ENCODE peak calls at places on chromosome 6, in six cellular contexts. R, G, L, C, M and J are unnamed samples.

GRCh38 chr6:28161410-28162079 is 19.9 kb downstream of the ZKSCAN8 start:
- DNase-seq in R (peak), G (peak), L (peak), C (peak), M (peak), J (no peak)

GRCh38 chr6:135880066-135880972 is 28.8 kb downstream of the PDE7B start:
- DNase-seq in R (peak), G (no peak), L (peak), C (no peak), M (peak), J (no peak)

GRCh38 chr6:157241411-157241979 is 81.8 kb downstream of the TMEM242 start:
- DNase-seq in R (no peak), G (no peak), L (no peak), C (peak), M (no peak), J (no peak)

GRCh38 chr6:34146021-34146782 is at the start of gene GRM4:
- DNase-seq in R (no peak), G (no peak), L (no peak), C (no peak), M (no peak), J (no peak)

GRCh38 chr6:41097467-41098090 is 24.8 kb downstream of the NFYA start:
- DNase-seq in R (peak), G (no peak), L (no peak), C (no peak), M (peak), J (no peak)

GRCh38 chr6:128112494-128112893 is 211.6 kb upstream of the THEMIS start:
- DNase-seq in R (peak), G (no peak), L (no peak), C (no peak), M (no peak), J (no peak)

GRCh38 chr6:132725947-132726607 is 12.2 kb upstream of the VNN1 start:
- DNase-seq in R (no peak), G (no peak), L (no peak), C (no peak), M (no peak), J (no peak)

GRCh38 chr6:27617700-27618689 is 145.1 kb upstream of the ZNF184 start:
- DNase-seq in R (peak), G (no peak), L (peak), C (peak), M (peak), J (no peak)

GRCh38 chr6:21337263-21337662 is 256.3 kb upstream of the SOX4 start:
- DNase-seq in R (no peak), G (no peak), L (no peak), C (no peak), M (no peak), J (no peak)

GRCh38 chr6:119241124-119241491 is 108.5 kb downstream of the MAN1A1 start:
- DNase-seq in R (peak), G (no peak), L (peak), C (no peak), M (peak), J (no peak)

GRCh38 chr6:71446084-71446869 is 157.7 kb downstream of the OGFRL1 start:
- DNase-seq in R (peak), G (no peak), L (no peak), C (no peak), M (peak), J (no peak)

GRCh38 chr6:53244532-53244931 is 95.9 kb upstream of the GCM1 start:
- DNase-seq in R (no peak), G (no peak), L (no peak), C (no peak), M (no peak), J (no peak)

GRCh38 chr6:53241936-53242335 is 93.3 kb upstream of the GCM1 start:
- DNase-seq in R (no peak), G (no peak), L (no peak), C (no peak), M (no peak), J (no peak)

GRCh38 chr6:53240763-53241162 is 92.1 kb upstream of the GCM1 start:
- DNase-seq in R (no peak), G (no peak), L (no peak), C (no peak), M (no peak), J (no peak)

GRCh38 chr6:53246924-53247323 is 98.3 kb upstream of the GCM1 start:
- DNase-seq in R (no peak), G (no peak), L (no peak), C (no peak), M (no peak), J (no peak)

DNA sequence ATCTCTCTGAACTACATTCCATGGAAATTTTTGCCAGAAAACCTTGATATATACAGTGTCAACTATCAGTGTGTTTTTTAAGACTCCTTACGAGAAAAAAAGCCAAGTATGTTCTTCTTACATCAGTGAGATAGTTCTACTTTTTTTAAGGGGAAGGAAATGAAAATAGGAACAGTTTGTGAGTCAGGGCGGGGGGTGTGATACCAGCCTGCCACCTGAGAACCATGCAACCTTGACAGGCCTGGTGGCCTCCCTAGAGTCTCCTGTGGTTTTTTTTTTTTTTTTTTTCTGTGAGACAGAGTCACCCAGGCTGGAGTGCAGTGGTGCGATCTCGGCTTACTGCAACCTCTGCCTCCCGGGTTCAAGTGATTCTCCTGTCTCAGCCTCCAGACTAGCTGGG is 96.3 kb upstream of the GCM1 start:
- DNase-seq in R (no peak), G (peak), L (no peak), C (no peak), M (no peak), J (no peak)
- TF ChIP-seq CTCF in R (no peak), G (no peak), L (no peak), C (no peak), M (no peak), J (no peak)

GRCh38 chr6:105112577-105112976 is 67.2 kb downstream of the POPDC3 start:
- DNase-seq in R (no peak), G (no peak), L (no peak), C (no peak), M (peak), J (no peak)
- TF ChIP-seq CTCF in R (peak), G (no peak), L (no peak), C (no peak), M (no peak), J (peak)

DNA sequence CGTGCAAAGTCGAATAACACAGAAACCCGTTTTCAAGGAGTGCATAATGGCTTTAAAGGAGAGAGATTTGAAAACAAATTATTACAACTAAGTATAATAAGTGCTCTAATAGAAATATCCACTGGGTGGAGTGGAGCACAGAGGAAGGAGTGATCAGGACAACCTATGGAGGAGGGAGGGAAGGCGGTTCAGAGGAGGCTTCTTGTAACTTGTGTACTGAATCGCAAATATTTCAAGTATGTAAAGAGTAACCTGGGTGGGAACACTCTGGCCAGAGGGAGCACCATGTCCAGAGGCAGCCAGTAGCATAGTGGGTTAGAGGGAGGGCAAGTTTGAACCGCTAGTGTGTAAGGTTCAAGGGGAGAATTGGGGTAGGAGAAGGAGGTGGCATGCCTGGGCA is 21.6 kb upstream of the TNFAIP3 start:
- DNase-seq in R (peak), G (no peak), L (no peak), C (peak), M (no peak), J (no peak)
- TF ChIP-seq CTCF in R (peak), G (no peak), L (peak), C (no peak), M (peak), J (no peak)

DNA sequence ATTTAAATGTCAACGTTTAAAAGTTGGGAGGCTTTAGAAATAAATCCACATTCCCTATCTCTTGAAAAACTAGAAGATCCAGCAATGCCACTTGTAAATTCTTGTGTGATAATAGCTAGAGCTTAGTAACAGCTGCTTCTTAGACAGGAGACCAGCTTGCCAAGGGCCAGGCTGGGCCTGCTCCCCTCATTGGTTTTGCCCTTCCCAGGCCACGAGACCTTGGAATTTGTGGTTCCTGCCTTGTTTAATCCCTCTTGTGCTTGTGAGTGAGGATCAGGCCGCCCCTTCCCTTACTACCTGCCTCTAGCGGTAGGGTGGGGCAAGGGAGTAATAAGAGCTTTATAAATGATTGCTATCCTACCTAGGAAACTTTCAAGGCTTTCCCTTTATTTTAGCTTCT is 363.5 kb downstream of the SYNE1 start:
- DNase-seq in R (peak), G (no peak), L (peak), C (peak), M (peak), J (peak)
- TF ChIP-seq CTCF in R (peak), G (no peak), L (peak), C (peak), M (no peak), J (peak)

DNA sequence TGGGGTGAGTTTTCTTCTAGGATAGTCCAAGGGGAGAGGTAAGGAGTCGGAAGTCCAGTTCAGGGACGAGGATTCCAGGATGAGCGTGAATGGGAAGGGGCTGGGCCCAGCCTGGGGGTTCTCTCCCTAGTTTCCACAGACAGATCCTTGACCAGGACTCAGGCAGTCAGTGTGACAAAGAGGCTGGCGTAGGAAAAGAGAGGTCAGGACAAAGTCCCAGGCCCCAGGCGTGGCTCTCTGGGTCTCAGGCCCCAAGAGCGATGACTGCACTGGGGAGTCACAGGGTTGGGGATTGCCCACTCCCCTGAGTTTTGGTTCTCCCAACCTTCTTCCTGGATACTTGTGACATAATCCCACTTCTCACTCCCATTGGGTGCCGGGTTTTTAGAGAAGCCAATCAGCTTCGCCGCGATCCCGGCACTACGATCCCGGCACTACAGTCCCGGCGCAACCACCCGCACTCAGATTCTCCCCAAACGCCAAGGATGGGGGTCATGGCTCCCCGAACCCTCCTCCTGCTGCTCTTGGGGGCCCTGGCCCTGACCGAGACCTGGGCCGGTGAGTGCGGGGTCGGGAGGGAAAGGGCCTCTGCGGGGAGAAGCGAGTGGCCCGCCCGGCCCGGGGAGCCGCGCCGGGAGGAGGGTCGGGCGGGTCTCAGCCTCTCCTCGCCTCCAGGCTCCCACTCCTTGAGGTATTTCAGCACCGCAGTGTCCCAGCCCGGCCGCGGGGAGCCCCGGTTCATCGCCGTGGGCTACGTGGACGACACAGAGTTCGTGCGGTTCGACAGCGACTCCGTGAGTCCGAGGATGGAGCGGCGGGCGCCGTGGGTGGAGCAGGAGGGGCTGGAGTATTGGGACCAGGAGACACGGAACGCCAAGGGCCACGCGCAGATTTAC is 46.2 kb upstream of the TRIM26 start:
- DNase-seq in R (peak), G (peak), L (peak), C (peak), M (peak), J (peak)
- TF ChIP-seq CTCF in R (peak), G (no peak), L (peak), C (no peak), M (peak), J (no peak)

GRCh38 chr6:99603421-99604160 is 3.0 kb upstream of the PRDM13 start:
- DNase-seq in R (no peak), G (no peak), L (no peak), C (peak), M (no peak), J (peak)

GRCh38 chr6:99606670-99607415 is at the start of gene PRDM13:
- DNase-seq in R (no peak), G (no peak), L (no peak), C (no peak), M (no peak), J (no peak)

GRCh38 chr6:99605911-99606669 is 543 bp upstream of the PRDM13 start:
- DNase-seq in R (no peak), G (no peak), L (no peak), C (no peak), M (no peak), J (no peak)

GRCh38 chr6:99604161-99605073 is 2.2 kb upstream of the PRDM13 start:
- DNase-seq in R (no peak), G (no peak), L (no peak), C (no peak), M (no peak), J (no peak)

GRCh38 chr6:99605074-99605726 is 1.4 kb upstream of the PRDM13 start:
- DNase-seq in R (no peak), G (no peak), L (no peak), C (no peak), M (no peak), J (no peak)
- TF ChIP-seq CTCF in R (no peak), G (no peak), L (no peak), C (no peak), M (no peak), J (no peak)

DNA sequence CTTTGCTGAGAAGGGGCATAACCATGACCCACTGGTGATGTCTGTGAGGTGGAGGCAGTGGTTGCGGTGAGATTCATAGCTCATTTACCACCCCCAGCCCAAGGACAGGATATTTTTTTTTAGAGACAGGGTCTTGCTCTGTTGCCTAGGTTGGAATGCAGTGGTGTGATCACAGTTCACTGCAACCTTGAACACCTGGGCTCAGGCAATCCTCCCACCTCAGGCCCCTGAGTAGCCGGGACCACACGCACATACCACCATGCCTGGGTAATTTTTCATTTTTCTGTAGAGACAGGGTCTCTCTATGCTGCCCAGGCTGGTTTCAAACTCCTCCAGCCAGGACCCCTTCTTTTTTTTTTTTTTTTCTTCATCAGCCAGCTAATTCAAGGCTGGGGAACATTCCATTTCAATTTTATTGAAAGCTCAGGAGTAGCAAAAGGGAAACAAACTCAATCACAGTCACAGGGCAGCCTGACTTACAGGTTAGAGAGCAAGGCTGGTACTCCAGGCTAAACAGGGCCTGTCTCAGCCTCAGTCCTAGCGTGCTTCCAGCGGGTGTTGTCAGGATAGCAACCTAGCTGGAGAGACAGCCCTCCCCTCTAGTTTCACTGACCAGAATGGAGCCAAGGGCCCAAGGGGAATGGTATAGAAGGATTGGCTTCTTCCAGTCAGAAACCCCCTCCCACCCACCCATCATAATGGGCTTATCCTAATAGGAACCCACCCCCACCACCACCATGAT is 133.0 kb downstream of the PXDC1 start:
- DNase-seq in R (no peak), G (no peak), L (no peak), C (no peak), M (no peak), J (no peak)
- TF ChIP-seq CTCF in R (no peak), G (no peak), L (no peak), C (no peak), M (no peak), J (no peak)

GRCh38 chr6:149194815-149195558 is 122.5 kb upstream of the TAB2 start:
- DNase-seq in R (no peak), G (no peak), L (no peak), C (no peak), M (no peak), J (no peak)

GRCh38 chr6:149185799-149186357 is 131.6 kb upstream of the TAB2 start:
- DNase-seq in R (no peak), G (no peak), L (no peak), C (no peak), M (no peak), J (no peak)

GRCh38 chr6:149186873-149187272 is 130.6 kb upstream of the TAB2 start:
- DNase-seq in R (no peak), G (no peak), L (no peak), C (no peak), M (no peak), J (no peak)

GRCh38 chr6:149196091-149196490 is 121.4 kb upstream of the TAB2 start:
- DNase-seq in R (no peak), G (no peak), L (no peak), C (no peak), M (no peak), J (no peak)

DNA sequence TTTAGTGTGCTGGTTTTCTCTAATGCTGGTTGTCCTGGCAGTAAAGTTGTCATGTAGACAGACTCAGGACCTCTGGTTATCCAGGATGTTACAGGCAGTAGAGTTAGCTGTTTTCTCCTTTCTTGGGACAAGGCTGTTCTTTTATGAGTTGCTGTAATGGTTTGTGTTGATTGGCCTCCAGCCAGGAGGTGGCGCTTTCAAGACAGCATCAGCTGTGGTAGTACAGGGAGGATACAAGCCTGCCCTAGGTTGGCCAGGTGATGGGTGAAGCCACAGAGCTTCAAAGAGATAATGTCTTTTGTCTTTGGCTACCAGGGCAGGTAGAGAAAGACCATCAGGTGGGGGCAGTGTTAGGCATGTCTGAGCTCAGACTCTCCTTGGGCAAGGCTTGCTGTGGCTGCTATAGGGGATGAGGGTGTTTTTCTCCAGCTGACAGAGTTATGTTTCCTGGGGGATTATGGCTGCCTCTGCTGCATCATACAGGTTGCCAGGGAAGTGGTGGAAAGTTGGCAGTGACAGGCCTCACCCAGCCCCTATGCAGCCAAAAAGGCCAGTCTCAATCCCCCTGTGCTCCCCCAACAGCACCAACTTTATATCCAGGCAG is 127.2 kb upstream of the TAB2 start:
- DNase-seq in R (peak), G (peak), L (peak), C (peak), M (peak), J (no peak)
- TF ChIP-seq CTCF in R (no peak), G (no peak), L (no peak), C (no peak), M (no peak), J (no peak)